ENCODE peak calls at places on chromosomes 12 and 14, in eight cellular contexts. A is ovary, O is upper lobe of right lung, G is stomach, Q is uterus, I is hepatocyte, R is endodermal cell, X is HCT116. T is an unnamed sample.

GRCh38 chr12:92365836-92366235 is 220.2 kb upstream of the BTG1 start:
- DNase-seq in A (no peak), O (no peak), G (no peak), Q (no peak), I (no peak), R (no peak), X (no peak), T (no peak)

GRCh38 chr14:49512147-49512551 is 74.0 kb downstream of the RPS29 start:
- DNase-seq in A (no peak), O (no peak), G (no peak), Q (no peak), I (no peak), R (no peak), X (peak; percentile 16), T (no peak)

GRCh38 chr14:59190372-59190771 is 1.9 kb downstream of the DAAM1 start:
- DNase-seq in A (no peak), O (no peak), G (no peak), Q (peak; percentile 25), I (peak; percentile 15), R (peak; percentile 81), X (no peak), T (no peak)

GRCh38 chr14:66974397-66975025 is 214.7 kb upstream of the GARIN2 start:
- DNase-seq in A (no peak), O (no peak), G (no peak), Q (no peak), I (no peak), R (no peak), X (no peak), T (no peak)

GRCh38 chr14:21014761-21015190 is 10.1 kb downstream of the NDRG2 start:
- DNase-seq in A (peak; percentile 92), O (peak; percentile 76), G (peak; percentile 86), Q (peak; percentile 91), I (peak; percentile 94), R (peak; percentile 96), X (peak; percentile 80), T (peak; percentile 65)

GRCh38 chr12:11877869-11878780 is 192.6 kb upstream of the BCL2L14 start:
- DNase-seq in A (peak; percentile 47), O (no peak), G (peak; percentile 57), Q (peak; percentile 60), I (peak; percentile 70), R (peak; percentile 71), X (no peak), T (no peak)

GRCh38 chr14:63262446-63262845 is 56.3 kb downstream of the GPHB5 start:
- DNase-seq in A (no peak), O (no peak), G (no peak), Q (no peak), I (no peak), R (peak; percentile 66), X (no peak), T (no peak)

GRCh38 chr12:112167728-112168525 is 42.6 kb downstream of the TRAFD1 start:
- DNase-seq in A (no peak), O (no peak), G (no peak), Q (no peak), I (no peak), R (peak; percentile 53), X (no peak), T (no peak)

GRCh38 chr12:40691913-40692616 is at the start of gene CNTN1:
- DNase-seq in A (peak; percentile 82), O (peak; percentile 81), G (no peak), Q (peak; percentile 54), I (peak; percentile 69), R (peak; percentile 98), X (peak; percentile 36), T (peak; percentile 58)

GRCh38 chr14:95183532-95184412 is 26.4 kb upstream of the DICER1 start:
- DNase-seq in A (no peak), O (no peak), G (no peak), Q (no peak), I (no peak), R (no peak), X (no peak), T (no peak)

GRCh38 chr12:57750561-57751431 is 1.3 kb downstream of the CDK4 start:
- DNase-seq in A (no peak), O (no peak), G (no peak), Q (no peak), I (no peak), R (no peak), X (no peak), T (no peak)

GRCh38 chr12:69985656-69986055 is 160.6 kb downstream of the MYRFL start:
- DNase-seq in A (no peak), O (no peak), G (no peak), Q (no peak), I (no peak), R (peak; percentile 91), X (peak; percentile 54), T (no peak)

GRCh38 chr14:29236401-29236800 is 469.8 kb downstream of the FOXG1 start:
- DNase-seq in A (no peak), O (no peak), G (no peak), Q (no peak), I (no peak), R (no peak), X (no peak), T (no peak)

GRCh38 chr12:80053048-80053790 is 46.1 kb upstream of the OTOGL start:
- DNase-seq in A (peak; percentile 44), O (no peak), G (peak; percentile 40), Q (peak; percentile 93), I (no peak), R (no peak), X (no peak), T (no peak)

GRCh38 chr12:32586390-32586789 is 92.7 kb upstream of the DNM1L start:
- DNase-seq in A (no peak), O (no peak), G (no peak), Q (no peak), I (no peak), R (no peak), X (no peak), T (no peak)

GRCh38 chr12:12505544-12506501 is 56.8 kb downstream of the DUSP16 start:
- DNase-seq in A (no peak), O (no peak), G (no peak), Q (peak; percentile 30), I (peak; percentile 37), R (no peak), X (no peak), T (no peak)

GRCh38 chr12:93563807-93564538 is 8.5 kb upstream of the SOCS2 start:
- DNase-seq in A (no peak), O (no peak), G (peak; percentile 80), Q (no peak), I (peak; percentile 69), R (peak; percentile 72), X (peak; percentile 59), T (no peak)

GRCh38 chr14:90970167-90970600 is 90.3 kb downstream of the RPS6KA5 start:
- DNase-seq in A (no peak), O (no peak), G (no peak), Q (no peak), I (no peak), R (no peak), X (peak; percentile 95), T (no peak)

DNA sequence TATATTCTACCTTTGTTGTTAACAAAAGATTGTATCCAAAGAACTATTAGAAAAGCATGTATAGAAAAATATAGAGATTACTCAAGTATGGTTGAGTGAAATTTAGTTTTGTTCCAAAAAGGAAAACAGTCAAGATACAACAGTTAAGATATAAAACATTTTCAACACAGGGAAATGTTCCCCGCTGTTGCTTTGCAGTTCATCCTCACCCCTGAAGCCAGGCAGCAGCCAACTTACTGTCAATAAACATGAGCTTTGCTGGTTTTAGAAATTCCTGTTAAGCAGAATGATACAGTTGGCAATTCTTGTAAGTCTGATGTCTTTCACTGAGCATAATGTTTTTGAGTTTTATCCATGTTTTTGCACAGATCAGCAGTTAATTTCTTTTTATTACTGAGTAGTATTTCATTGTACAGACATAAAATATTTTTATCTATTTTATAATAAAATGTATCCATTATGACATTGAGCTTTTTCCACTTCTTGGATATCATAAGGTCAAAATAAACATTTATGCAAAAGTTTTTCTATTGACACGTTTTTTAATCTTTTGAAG is 1.2 kb upstream of the CLEC2B start:
- DNase-seq in A (no peak), O (no peak), G (no peak), Q (no peak), I (no peak), R (no peak), X (no peak), T (no peak)
- H3K4me3 ChIP-seq in A (peak overlapping the region; percentile 43), O (peak overlapping the region; percentile 47), G (peak overlapping the region; percentile 38), Q (peak overlapping the region; percentile 37), I (no peak overlapping the region), R (no peak overlapping the region), X (no peak overlapping the region), T (peak overlapping the region; percentile 84)

DNA sequence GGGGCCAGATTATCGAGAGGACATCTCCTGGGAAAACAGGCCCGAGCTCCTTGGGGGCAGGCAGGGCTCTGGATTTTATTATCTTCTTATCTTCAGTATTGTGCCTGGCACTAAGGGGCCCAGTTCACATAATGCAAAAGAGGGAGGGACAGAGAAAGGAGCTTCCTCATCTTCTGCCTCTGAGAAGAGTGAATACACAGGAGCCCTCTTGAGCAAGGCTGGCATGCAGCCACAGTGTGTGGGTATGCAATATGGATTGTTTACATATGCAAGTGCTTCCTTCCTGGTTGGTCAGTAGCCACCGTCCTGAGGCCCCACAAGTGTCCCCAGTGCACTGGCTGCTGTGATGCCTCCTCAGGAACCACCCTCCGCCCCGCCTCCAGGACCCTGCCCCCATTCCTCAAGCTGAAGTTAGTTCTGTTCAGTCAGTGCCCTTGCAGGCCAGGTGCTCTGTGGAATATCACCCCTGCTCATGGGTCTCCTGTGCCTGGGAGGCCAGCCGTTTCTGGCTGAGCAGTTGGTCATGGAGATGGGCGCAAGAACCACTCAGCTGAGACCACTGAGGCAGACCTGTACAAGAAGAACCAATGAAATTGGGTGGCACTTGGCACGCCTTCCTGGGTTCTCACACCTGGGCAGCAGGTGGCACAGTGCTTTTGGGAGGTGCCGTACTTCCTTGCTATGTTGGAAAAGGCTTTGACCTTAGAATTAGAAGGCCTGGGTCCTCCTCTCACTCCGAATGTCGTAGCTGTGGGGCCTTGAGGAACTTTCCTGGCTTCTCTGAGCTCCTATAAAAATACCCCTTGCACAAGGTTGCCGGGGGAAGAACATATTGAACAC is 35.1 kb upstream of the ACTN1 start:
- DNase-seq in A (no peak), O (peak; percentile 91), G (peak; percentile 83), Q (no peak), I (peak; percentile 78), R (peak; percentile 91), X (no peak), T (peak; percentile 8)
- H3K27ac ChIP-seq in A (no peak overlapping the region), O (peak overlapping the region; percentile 60), G (peak overlapping the region; percentile 49), Q (no peak overlapping the region), I (peak overlapping the region; percentile 52), R (no peak overlapping the region), X (no peak overlapping the region), T (no peak overlapping the region)

GRCh38 chr12:55935742-55936151 is 4.8 kb downstream of the DGKA start:
- DNase-seq in A (peak; percentile 61), O (peak; percentile 66), G (no peak), Q (no peak), I (no peak), R (peak; percentile 68), X (no peak), T (no peak)
- H3K4me3 ChIP-seq in A (no peak overlapping the region), O (peak overlapping the region; percentile 17), G (peak overlapping the region; percentile 15), Q (peak overlapping the region; percentile 21), I (no peak overlapping the region), R (no peak overlapping the region), X (no peak overlapping the region), T (no peak overlapping the region)

GRCh38 chr14:73780391-73780790 is 66.2 kb upstream of the PNMA1 start:
- DNase-seq in A (no peak), O (no peak), G (no peak), Q (no peak), I (no peak), R (peak; percentile 32), X (no peak), T (no peak)
- H3K27ac ChIP-seq in A (no peak overlapping the region), O (no peak overlapping the region), G (peak overlapping the region; percentile 16), Q (no peak overlapping the region), I (no peak overlapping the region), R (no peak overlapping the region), X (no peak overlapping the region), T (no peak overlapping the region)